ENCODE peak calls at places on chromosomes 3 and 15, in four cellular contexts. One of them, this sample, is unnamed.

GRCh38 chr3:188947983-188948657 is 223.7 kb upstream of the TPRG1 start:
- DNase-seq in stimulated activated naive CD8-positive, alpha-beta T cell treated with anti-CD3 and anti-CD28 coated beads, Interleukin-15, amount 100 ng/mL, for 72 hours: no peak
- DNase-seq in AG09319: peak
- DNase-seq in kidney epithelial cell: peak
- DNase-seq in this sample: peak

GRCh38 chr15:91408476-91409076 is 308.5 kb downstream of the SV2B start:
- DNase-seq in stimulated activated naive CD8-positive, alpha-beta T cell treated with anti-CD3 and anti-CD28 coated beads, Interleukin-15, amount 100 ng/mL, for 72 hours: no peak
- DNase-seq in AG09319: no peak
- DNase-seq in kidney epithelial cell: no peak
- DNase-seq in this sample: no peak

GRCh38 chr3:127760361-127760760 is 62.0 kb downstream of the MGLL start:
- DNase-seq in stimulated activated naive CD8-positive, alpha-beta T cell treated with anti-CD3 and anti-CD28 coated beads, Interleukin-15, amount 100 ng/mL, for 72 hours: no peak
- DNase-seq in AG09319: no peak
- DNase-seq in kidney epithelial cell: no peak
- DNase-seq in this sample: no peak

GRCh38 chr3:52986938-52987337 is 58.9 kb downstream of the SFMBT1 start:
- DNase-seq in stimulated activated naive CD8-positive, alpha-beta T cell treated with anti-CD3 and anti-CD28 coated beads, Interleukin-15, amount 100 ng/mL, for 72 hours: no peak
- DNase-seq in AG09319: no peak
- DNase-seq in kidney epithelial cell: no peak
- DNase-seq in this sample: no peak

GRCh38 chr3:120983321-120983665 is 75.3 kb downstream of the STXBP5L start:
- DNase-seq in stimulated activated naive CD8-positive, alpha-beta T cell treated with anti-CD3 and anti-CD28 coated beads, Interleukin-15, amount 100 ng/mL, for 72 hours: no peak
- DNase-seq in AG09319: no peak
- DNase-seq in kidney epithelial cell: no peak
- DNase-seq in this sample: no peak

GRCh38 chr3:188687389-188687788 is 484.4 kb upstream of the TPRG1 start:
- DNase-seq in stimulated activated naive CD8-positive, alpha-beta T cell treated with anti-CD3 and anti-CD28 coated beads, Interleukin-15, amount 100 ng/mL, for 72 hours: no peak
- DNase-seq in AG09319: no peak
- DNase-seq in kidney epithelial cell: peak
- DNase-seq in this sample: no peak

GRCh38 chr3:134638385-134639020 is 12.3 kb downstream of the KY start:
- DNase-seq in stimulated activated naive CD8-positive, alpha-beta T cell treated with anti-CD3 and anti-CD28 coated beads, Interleukin-15, amount 100 ng/mL, for 72 hours: no peak
- DNase-seq in AG09319: no peak
- DNase-seq in kidney epithelial cell: no peak
- DNase-seq in this sample: no peak

GRCh38 chr3:16937421-16937820 is 52.7 kb downstream of the PLCL2 start:
- DNase-seq in stimulated activated naive CD8-positive, alpha-beta T cell treated with anti-CD3 and anti-CD28 coated beads, Interleukin-15, amount 100 ng/mL, for 72 hours: no peak
- DNase-seq in AG09319: no peak
- DNase-seq in kidney epithelial cell: no peak
- DNase-seq in this sample: no peak

GRCh38 chr3:71168043-71168720 is 415.3 kb downstream of the FOXP1 start:
- DNase-seq in stimulated activated naive CD8-positive, alpha-beta T cell treated with anti-CD3 and anti-CD28 coated beads, Interleukin-15, amount 100 ng/mL, for 72 hours: no peak
- DNase-seq in AG09319: peak
- DNase-seq in kidney epithelial cell: no peak
- DNase-seq in this sample: no peak

GRCh38 chr3:59286791-59287531 is 237.1 kb upstream of the CFAP20DC start:
- DNase-seq in stimulated activated naive CD8-positive, alpha-beta T cell treated with anti-CD3 and anti-CD28 coated beads, Interleukin-15, amount 100 ng/mL, for 72 hours: peak
- DNase-seq in AG09319: no peak
- DNase-seq in kidney epithelial cell: no peak
- DNase-seq in this sample: no peak

GRCh38 chr3:152915695-152916094 is 80.8 kb downstream of the P2RY1 start:
- DNase-seq in stimulated activated naive CD8-positive, alpha-beta T cell treated with anti-CD3 and anti-CD28 coated beads, Interleukin-15, amount 100 ng/mL, for 72 hours: no peak
- DNase-seq in AG09319: no peak
- DNase-seq in kidney epithelial cell: no peak
- DNase-seq in this sample: no peak

GRCh38 chr3:9866639-9867038 is 13.4 kb downstream of the CIDEC start:
- DNase-seq in stimulated activated naive CD8-positive, alpha-beta T cell treated with anti-CD3 and anti-CD28 coated beads, Interleukin-15, amount 100 ng/mL, for 72 hours: no peak
- DNase-seq in AG09319: no peak
- DNase-seq in kidney epithelial cell: no peak
- DNase-seq in this sample: no peak

GRCh38 chr3:70805044-70805732 is 492.8 kb upstream of the MDFIC2 start:
- DNase-seq in stimulated activated naive CD8-positive, alpha-beta T cell treated with anti-CD3 and anti-CD28 coated beads, Interleukin-15, amount 100 ng/mL, for 72 hours: no peak
- DNase-seq in AG09319: no peak
- DNase-seq in kidney epithelial cell: peak
- DNase-seq in this sample: no peak

GRCh38 chr3:128378631-128379347 is 87.9 kb downstream of the DNAJB8 start:
- DNase-seq in stimulated activated naive CD8-positive, alpha-beta T cell treated with anti-CD3 and anti-CD28 coated beads, Interleukin-15, amount 100 ng/mL, for 72 hours: no peak
- DNase-seq in AG09319: no peak
- DNase-seq in kidney epithelial cell: no peak
- DNase-seq in this sample: no peak

GRCh38 chr3:196954832-196955231 is 12.5 kb upstream of the NCBP2 start:
- DNase-seq in stimulated activated naive CD8-positive, alpha-beta T cell treated with anti-CD3 and anti-CD28 coated beads, Interleukin-15, amount 100 ng/mL, for 72 hours: no peak
- DNase-seq in AG09319: no peak
- DNase-seq in kidney epithelial cell: no peak
- DNase-seq in this sample: no peak

GRCh38 chr3:157531301-157531660 is 28.1 kb upstream of the VEPH1 start:
- DNase-seq in stimulated activated naive CD8-positive, alpha-beta T cell treated with anti-CD3 and anti-CD28 coated beads, Interleukin-15, amount 100 ng/mL, for 72 hours: no peak
- DNase-seq in AG09319: no peak
- DNase-seq in kidney epithelial cell: no peak
- DNase-seq in this sample: no peak

GRCh38 chr3:192409203-192409837 is 318.0 kb downstream of the FGF12 start:
- DNase-seq in stimulated activated naive CD8-positive, alpha-beta T cell treated with anti-CD3 and anti-CD28 coated beads, Interleukin-15, amount 100 ng/mL, for 72 hours: no peak
- DNase-seq in AG09319: no peak
- DNase-seq in kidney epithelial cell: no peak
- DNase-seq in this sample: no peak

GRCh38 chr3:51942603-51943450 is 664 bp downstream of the PARP3 start:
- DNase-seq in stimulated activated naive CD8-positive, alpha-beta T cell treated with anti-CD3 and anti-CD28 coated beads, Interleukin-15, amount 100 ng/mL, for 72 hours: peak
- DNase-seq in AG09319: peak
- DNase-seq in kidney epithelial cell: no peak
- DNase-seq in this sample: no peak

GRCh38 chr15:77027697-77028450 is 32.9 kb downstream of the PSTPIP1 start:
- DNase-seq in stimulated activated naive CD8-positive, alpha-beta T cell treated with anti-CD3 and anti-CD28 coated beads, Interleukin-15, amount 100 ng/mL, for 72 hours: peak
- DNase-seq in AG09319: no peak
- DNase-seq in kidney epithelial cell: no peak
- DNase-seq in this sample: no peak

GRCh38 chr3:174100744-174101143 is 703.2 kb downstream of the NLGN1 start:
- DNase-seq in stimulated activated naive CD8-positive, alpha-beta T cell treated with anti-CD3 and anti-CD28 coated beads, Interleukin-15, amount 100 ng/mL, for 72 hours: no peak
- DNase-seq in AG09319: no peak
- DNase-seq in kidney epithelial cell: no peak
- DNase-seq in this sample: no peak

GRCh38 chr3:13718437-13718836 is 161.4 kb downstream of the WNT7A start:
- DNase-seq in stimulated activated naive CD8-positive, alpha-beta T cell treated with anti-CD3 and anti-CD28 coated beads, Interleukin-15, amount 100 ng/mL, for 72 hours: no peak
- DNase-seq in AG09319: no peak
- DNase-seq in kidney epithelial cell: no peak
- DNase-seq in this sample: no peak

GRCh38 chr3:17243616-17244015 is 358.9 kb downstream of the PLCL2 start:
- DNase-seq in stimulated activated naive CD8-positive, alpha-beta T cell treated with anti-CD3 and anti-CD28 coated beads, Interleukin-15, amount 100 ng/mL, for 72 hours: no peak
- DNase-seq in AG09319: no peak
- DNase-seq in kidney epithelial cell: no peak
- DNase-seq in this sample: no peak

GRCh38 chr3:9690451-9691450 is 12.9 kb upstream of the CPNE9 start:
- DNase-seq in stimulated activated naive CD8-positive, alpha-beta T cell treated with anti-CD3 and anti-CD28 coated beads, Interleukin-15, amount 100 ng/mL, for 72 hours: no peak
- DNase-seq in AG09319: no peak
- DNase-seq in kidney epithelial cell: no peak
- DNase-seq in this sample: no peak

GRCh38 chr3:37859354-37859753 is 2.3 kb upstream of the CTDSPL start:
- DNase-seq in stimulated activated naive CD8-positive, alpha-beta T cell treated with anti-CD3 and anti-CD28 coated beads, Interleukin-15, amount 100 ng/mL, for 72 hours: no peak
- DNase-seq in AG09319: no peak
- DNase-seq in kidney epithelial cell: no peak
- DNase-seq in this sample: no peak

GRCh38 chr3:70905496-70905895 is 593.1 kb upstream of the MDFIC2 start:
- DNase-seq in stimulated activated naive CD8-positive, alpha-beta T cell treated with anti-CD3 and anti-CD28 coated beads, Interleukin-15, amount 100 ng/mL, for 72 hours: no peak
- DNase-seq in AG09319: no peak
- DNase-seq in kidney epithelial cell: peak
- DNase-seq in this sample: no peak

GRCh38 chr3:46017720-46018119 is 9.6 kb downstream of the XCR1 start:
- DNase-seq in stimulated activated naive CD8-positive, alpha-beta T cell treated with anti-CD3 and anti-CD28 coated beads, Interleukin-15, amount 100 ng/mL, for 72 hours: no peak
- DNase-seq in AG09319: no peak
- DNase-seq in kidney epithelial cell: no peak
- DNase-seq in this sample: no peak

GRCh38 chr15:62977952-62978811 is 64.4 kb upstream of the TPM1 start:
- DNase-seq in stimulated activated naive CD8-positive, alpha-beta T cell treated with anti-CD3 and anti-CD28 coated beads, Interleukin-15, amount 100 ng/mL, for 72 hours: no peak
- DNase-seq in AG09319: peak
- DNase-seq in kidney epithelial cell: no peak
- DNase-seq in this sample: peak

GRCh38 chr3:125057186-125057850 is 1.5 kb upstream of the HEG1 start:
- DNase-seq in stimulated activated naive CD8-positive, alpha-beta T cell treated with anti-CD3 and anti-CD28 coated beads, Interleukin-15, amount 100 ng/mL, for 72 hours: no peak
- DNase-seq in AG09319: no peak
- DNase-seq in kidney epithelial cell: no peak
- DNase-seq in this sample: peak

GRCh38 chr3:24763421-24763820 is 268.8 kb upstream of the THRB start:
- DNase-seq in stimulated activated naive CD8-positive, alpha-beta T cell treated with anti-CD3 and anti-CD28 coated beads, Interleukin-15, amount 100 ng/mL, for 72 hours: no peak
- DNase-seq in AG09319: no peak
- DNase-seq in kidney epithelial cell: peak
- DNase-seq in this sample: no peak

GRCh38 chr15:82538961-82539689 is 1.1 kb downstream of the RPS17 start:
- DNase-seq in stimulated activated naive CD8-positive, alpha-beta T cell treated with anti-CD3 and anti-CD28 coated beads, Interleukin-15, amount 100 ng/mL, for 72 hours: no peak
- DNase-seq in AG09319: no peak
- DNase-seq in kidney epithelial cell: no peak
- DNase-seq in this sample: no peak

GRCh38 chr3:46670891-46671427 is 22.5 kb downstream of the ALS2CL start:
- DNase-seq in stimulated activated naive CD8-positive, alpha-beta T cell treated with anti-CD3 and anti-CD28 coated beads, Interleukin-15, amount 100 ng/mL, for 72 hours: no peak
- DNase-seq in AG09319: no peak
- DNase-seq in kidney epithelial cell: no peak
- DNase-seq in this sample: no peak

GRCh38 chr3:126496894-126497850 is 20.4 kb downstream of the UROC1 start:
- DNase-seq in stimulated activated naive CD8-positive, alpha-beta T cell treated with anti-CD3 and anti-CD28 coated beads, Interleukin-15, amount 100 ng/mL, for 72 hours: no peak
- DNase-seq in AG09319: no peak
- DNase-seq in kidney epithelial cell: no peak
- DNase-seq in this sample: no peak

GRCh38 chr3:156010829-156011228 is 109.5 kb upstream of the KCNAB1 start:
- DNase-seq in stimulated activated naive CD8-positive, alpha-beta T cell treated with anti-CD3 and anti-CD28 coated beads, Interleukin-15, amount 100 ng/mL, for 72 hours: no peak
- DNase-seq in AG09319: no peak
- DNase-seq in kidney epithelial cell: no peak
- DNase-seq in this sample: no peak

GRCh38 chr3:52453496-52454234 is at the start of gene TNNC1:
- DNase-seq in stimulated activated naive CD8-positive, alpha-beta T cell treated with anti-CD3 and anti-CD28 coated beads, Interleukin-15, amount 100 ng/mL, for 72 hours: no peak
- DNase-seq in AG09319: no peak
- DNase-seq in kidney epithelial cell: no peak
- DNase-seq in this sample: no peak

GRCh38 chr3:165800970-165801369 is 36.3 kb downstream of the BCHE start:
- DNase-seq in stimulated activated naive CD8-positive, alpha-beta T cell treated with anti-CD3 and anti-CD28 coated beads, Interleukin-15, amount 100 ng/mL, for 72 hours: no peak
- DNase-seq in AG09319: no peak
- DNase-seq in kidney epithelial cell: no peak
- DNase-seq in this sample: no peak

GRCh38 chr15:59298255-59298856 is 74.3 kb downstream of the MYO1E start:
- DNase-seq in stimulated activated naive CD8-positive, alpha-beta T cell treated with anti-CD3 and anti-CD28 coated beads, Interleukin-15, amount 100 ng/mL, for 72 hours: peak
- DNase-seq in AG09319: no peak
- DNase-seq in kidney epithelial cell: peak
- DNase-seq in this sample: no peak